ENCODE peak calls at places on chromosomes 6 and 20, in ten cellular contexts. U, W, L, Q, R, Y, N, B, G and D are unnamed samples.

GRCh38 chr20:23541330-23541729 is 27.0 kb downstream of the CST9L start:
- DNase-seq in L (no peak), R (no peak), N (no peak), G (no peak), Q (no peak), B (no peak), U (no peak), Y (no peak), W (no peak), D (no peak)

GRCh38 chr6:166591961-166592520 is 5.6 kb upstream of the RAMACL start:
- DNase-seq in N (no peak), L (no peak), U (no peak), R (no peak), W (no peak), B (no peak), Q (no peak), Y (no peak), G (no peak), D (no peak)

GRCh38 chr6:11486959-11487358 is 50.6 kb upstream of the TMEM170B start:
- DNase-seq in U (no peak), W (no peak), R (no peak), B (no peak), Y (no peak), Q (no peak), G (no peak), L (no peak), N (no peak), D (no peak)

GRCh38 chr20:23613676-23614075 is 8.0 kb upstream of the CST9 start:
- DNase-seq in Y (no peak), N (no peak), L (peak), R (no peak), G (no peak), B (no peak), Q (no peak), W (no peak), U (no peak), D (no peak)

GRCh38 chr6:80636689-80637088 is 530.2 kb downstream of the BCKDHB start:
- DNase-seq in Q (no peak), R (no peak), B (no peak), W (no peak), L (no peak), G (no peak), Y (no peak), U (no peak), N (no peak), D (no peak)

GRCh38 chr20:2093200-2093781 is 8.3 kb upstream of the STK35 start:
- DNase-seq in Q (no peak), W (no peak), L (no peak), U (no peak), Y (peak), R (peak), G (peak), N (no peak), B (no peak), D (peak)

GRCh38 chr6:33419580-33420492 is at the start of gene SYNGAP1:
- DNase-seq in L (peak), G (no peak), U (peak), W (peak), R (peak), B (no peak), Q (no peak), Y (no peak), N (no peak), D (peak)

GRCh38 chr6:126268087-126268486 is 71.8 kb upstream of the CENPW start:
- DNase-seq in W (no peak), L (no peak), U (no peak), G (no peak), B (no peak), N (no peak), Q (no peak), Y (no peak), R (no peak), D (peak)

GRCh38 chr20:43909720-43910119 is 4.9 kb upstream of the TOX2 start:
- DNase-seq in B (no peak), R (no peak), Y (no peak), L (no peak), U (no peak), N (no peak), W (no peak), Q (no peak), G (no peak), D (no peak)

GRCh38 chr20:12237772-12238171 is 320.1 kb downstream of the BTBD3 start:
- DNase-seq in N (no peak), W (no peak), R (no peak), Y (peak), B (no peak), Q (no peak), G (no peak), U (peak), L (peak), D (no peak)

GRCh38 chr20:33490023-33490933 is at the start of gene CBFA2T2:
- DNase-seq in G (peak), N (no peak), Q (peak), U (peak), W (peak), L (peak), B (no peak), Y (peak), R (no peak), D (no peak)

GRCh38 chr6:110513001-110513400 is 36.6 kb upstream of the SLC22A16 start:
- DNase-seq in Q (no peak), N (no peak), W (no peak), B (no peak), U (no peak), G (no peak), Y (no peak), L (no peak), R (no peak), D (no peak)

GRCh38 chr6:117919775-117920492 is 12.9 kb downstream of the SLC35F1 start:
- DNase-seq in B (no peak), Y (no peak), Q (no peak), U (peak), N (peak), W (no peak), G (no peak), R (no peak), L (no peak), D (peak)

GRCh38 chr6:168735268-168735949 is 294.4 kb downstream of the SMOC2 start:
- DNase-seq in B (no peak), Q (no peak), G (no peak), Y (no peak), U (no peak), R (no peak), N (no peak), L (no peak), W (no peak), D (no peak)

GRCh38 chr20:11929947-11930346 is 12.3 kb downstream of the BTBD3 start:
- DNase-seq in R (no peak), L (no peak), B (no peak), Q (no peak), U (no peak), G (no peak), N (no peak), Y (no peak), W (no peak), D (no peak)

GRCh38 chr20:61929561-61929960 is 136.1 kb downstream of the TAF4 start:
- DNase-seq in Y (no peak), W (no peak), U (no peak), N (no peak), B (no peak), Q (no peak), R (no peak), L (no peak), G (no peak), D (no peak)

GRCh38 chr6:14117158-14118090 is at the start of gene CD83:
- DNase-seq in Q (no peak), Y (peak), L (peak), U (peak), B (no peak), R (peak), W (no peak), G (peak), N (peak), D (peak)
- TF ChIP-seq CTCF in Q (no peak), Y (no peak), L (no peak), U (no peak), B (peak), R (peak), W (peak), G (no peak), N (peak), D (no peak)

GRCh38 chr20:24918579-24919566 is 30.2 kb upstream of the CST7 start:
- DNase-seq in L (no peak), Q (no peak), Y (no peak), G (no peak), U (no peak), R (no peak), N (no peak), W (no peak), B (no peak), D (no peak)
- TF ChIP-seq CTCF in L (no peak), Q (no peak), Y (no peak), G (no peak), U (no peak), R (no peak), N (no peak), W (no peak), B (no peak), D (peak)

GRCh38 chr6:31728767-31729514 is at the start of gene DDAH2:
- DNase-seq in R (no peak), Q (peak), N (no peak), Y (no peak), W (no peak), U (no peak), B (no peak), L (peak), G (no peak), D (peak)

GRCh38 chr6:31727717-31728671 is 1.1 kb downstream of the DDAH2 start:
- DNase-seq in G (no peak), Y (peak), B (no peak), N (no peak), R (peak), W (no peak), L (no peak), Q (no peak), U (no peak), D (no peak)

GRCh38 chr6:31729979-31730630 is 1.0 kb upstream of the DDAH2 start:
- DNase-seq in U (peak), B (no peak), G (peak), Y (peak), L (peak), N (peak), W (no peak), Q (peak), R (peak), D (peak)

GRCh38 chr6:31730631-31731086 is 1.6 kb upstream of the DDAH2 start:
- DNase-seq in Q (no peak), R (no peak), N (no peak), G (no peak), W (no peak), U (no peak), Y (no peak), B (no peak), L (no peak), D (no peak)

GRCh38 chr6:31729515-31729978 is 448 bp upstream of the DDAH2 start:
- DNase-seq in L (peak), Q (peak), Y (peak), R (peak), U (peak), N (peak), G (peak), W (no peak), B (no peak), D (peak)
- TF ChIP-seq CTCF in L (no peak), Q (no peak), Y (no peak), R (peak), U (peak), N (peak), G (no peak), W (no peak), B (no peak), D (peak)

DNA sequence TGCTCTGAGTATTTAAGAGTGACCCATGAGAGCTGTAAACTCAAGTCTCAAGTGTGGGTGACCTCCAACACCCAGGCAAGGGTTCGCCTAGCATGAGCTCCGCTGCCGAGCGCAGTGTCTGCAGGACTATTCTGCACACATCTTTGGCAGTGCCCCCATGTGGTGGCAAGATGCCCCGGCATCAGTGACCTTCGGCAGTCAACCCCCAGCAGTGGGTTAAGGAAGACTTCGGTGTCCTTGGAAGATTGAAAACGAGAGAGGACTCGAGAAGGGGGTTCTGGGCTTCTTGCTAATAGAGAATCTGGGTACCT is 43.1 kb downstream of the RBM38 start:
- DNase-seq in Q (no peak), N (no peak), B (no peak), Y (no peak), G (no peak), L (no peak), W (no peak), R (peak), U (no peak), D (no peak)
- TF ChIP-seq CTCF in Q (no peak), N (no peak), B (peak), Y (peak), G (no peak), L (no peak), W (no peak), R (peak), U (peak), D (no peak)

GRCh38 chr6:32406197-32406596 is 784 bp downstream of the BTNL2 start:
- DNase-seq in B (no peak), Q (no peak), L (no peak), W (no peak), U (no peak), R (no peak), N (no peak), Y (no peak), G (no peak), D (no peak)

GRCh38 chr6:32406857-32407256 is at the start of gene BTNL2:
- DNase-seq in U (no peak), B (no peak), W (no peak), N (no peak), Q (no peak), L (no peak), R (no peak), G (no peak), Y (no peak), D (no peak)

GRCh38 chr6:32405656-32406055 is 1.3 kb downstream of the BTNL2 start:
- DNase-seq in G (no peak), Y (no peak), Q (no peak), B (no peak), U (no peak), N (no peak), W (no peak), L (no peak), R (no peak), D (no peak)

GRCh38 chr6:32401564-32401963 is 5.4 kb downstream of the BTNL2 start:
- DNase-seq in R (peak), L (no peak), U (no peak), B (no peak), Y (no peak), G (no peak), Q (no peak), W (no peak), N (no peak), D (no peak)

GRCh38 chr6:32402812-32403211 is 4.2 kb downstream of the BTNL2 start:
- DNase-seq in L (no peak), N (no peak), R (no peak), Y (no peak), W (no peak), G (no peak), B (no peak), U (no peak), Q (no peak), D (no peak)
- TF ChIP-seq CTCF in L (no peak), N (no peak), R (no peak), Y (no peak), W (peak), G (no peak), B (no peak), U (no peak), Q (no peak), D (no peak)

GRCh38 chr6:8904754-8905153 is 469.4 kb upstream of the SLC35B3 start:
- DNase-seq in Q (no peak), L (no peak), B (no peak), N (no peak), Y (peak), G (no peak), R (peak), U (no peak), W (no peak), D (no peak)
- TF ChIP-seq CTCF in Q (no peak), L (no peak), B (peak), N (peak), Y (peak), G (peak), R (peak), U (no peak), W (no peak), D (peak)

GRCh38 chr6:5115168-5115567 is 30.0 kb downstream of the PPP1R3G start:
- DNase-seq in Y (no peak), W (no peak), L (no peak), B (no peak), R (no peak), U (no peak), G (no peak), N (no peak), Q (no peak), D (no peak)
- TF ChIP-seq CTCF in Y (no peak), W (peak), L (no peak), B (no peak), R (peak), U (peak), G (no peak), N (peak), Q (no peak), D (no peak)

GRCh38 chr6:63299667-63300066 is 20.1 kb downstream of the LGSN start:
- DNase-seq in U (no peak), R (no peak), L (no peak), Y (no peak), B (no peak), N (no peak), Q (no peak), G (no peak), W (no peak), D (no peak)

GRCh38 chr6:63290507-63291049 is 29.2 kb downstream of the LGSN start:
- DNase-seq in Q (no peak), W (no peak), G (no peak), N (no peak), L (no peak), B (no peak), U (no peak), Y (no peak), R (no peak), D (no peak)

GRCh38 chr6:63295553-63295952 is 24.2 kb downstream of the LGSN start:
- DNase-seq in N (no peak), B (no peak), L (no peak), G (no peak), W (no peak), Y (no peak), U (no peak), R (no peak), Q (no peak), D (no peak)
- TF ChIP-seq CTCF in N (peak), B (no peak), L (no peak), G (no peak), W (no peak), Y (no peak), U (no peak), R (no peak), Q (no peak), D (no peak)